ENCODE peak calls at places on chromosome 19, in six cellular contexts. D is GM10248, L is AG09319, U is dorsolateral prefrontal cortex, R is A549, E is HFFc6. P is an unnamed sample.
A peak's percentile ranks its signal among the peaks of the same experiment; 100 is the strongest.

GRCh38 chr19:49147923-49148682 is 7.1 kb downstream of the HRC start:
- DNase-seq in D (no peak), L (no peak), U (no peak), R (no peak), E (no peak), P (no peak)

GRCh38 chr19:16847407-16847806 is 18.2 kb downstream of the SIN3B start:
- DNase-seq in D (no peak), L (no peak), U (no peak), R (no peak), E (no peak), P (peak; percentile 50)

GRCh38 chr19:5624154-5624663 is 1.3 kb downstream of the SAFB start:
- DNase-seq in D (no peak), L (no peak), U (peak; percentile 46), R (no peak), E (peak; percentile 32), P (peak; percentile 39)

GRCh38 chr19:52010674-52011073 is 2.7 kb upstream of the ZNF615 start:
- DNase-seq in D (no peak), L (no peak), U (no peak), R (no peak), E (no peak), P (no peak)

GRCh38 chr19:15248648-15249559 is 16.7 kb upstream of the EPHX3 start:
- DNase-seq in D (no peak), L (peak; percentile 63), U (no peak), R (peak; percentile 77), E (peak; percentile 83), P (peak; percentile 90)

GRCh38 chr19:10805075-10805757 is 30.8 kb downstream of the TMED1 start:
- DNase-seq in D (no peak), L (no peak), U (no peak), R (no peak), E (no peak), P (no peak)

GRCh38 chr19:30520735-30521479 is 148.7 kb downstream of the ZNF536 start:
- DNase-seq in D (no peak), L (no peak), U (no peak), R (no peak), E (no peak), P (no peak)

GRCh38 chr19:22502766-22503165 is 80.6 kb upstream of the ZNF98 start:
- DNase-seq in D (no peak), L (no peak), U (no peak), R (no peak), E (no peak), P (no peak)

GRCh38 chr19:52590728-52591127 is 20.6 kb downstream of the ZNF701 start:
- DNase-seq in D (no peak), L (no peak), U (no peak), R (no peak), E (no peak), P (no peak)

GRCh38 chr19:11087870-11088507 is 1.3 kb upstream of the LDLR start:
- DNase-seq in D (no peak), L (no peak), U (no peak), R (no peak), E (no peak), P (no peak)

GRCh38 chr19:39428309-39429112 is 7.2 kb downstream of the RPS16 start:
- DNase-seq in D (no peak), L (no peak), U (no peak), R (peak; percentile 81), E (peak; percentile 67), P (peak; percentile 70)

GRCh38 chr19:23698711-23699520 is 11.9 kb upstream of the ZNF675 start:
- DNase-seq in D (no peak), L (no peak), U (no peak), R (no peak), E (peak; percentile 62), P (no peak)

GRCh38 chr19:33214621-33215020 is 11.0 kb downstream of the SLC7A10 start:
- DNase-seq in D (no peak), L (no peak), U (peak; percentile 24), R (peak; percentile 66), E (peak; percentile 22), P (no peak)

GRCh38 chr19:49488863-49489537 is 1.6 kb downstream of the RPL13A start:
- DNase-seq in D (no peak), L (no peak), U (no peak), R (no peak), E (no peak), P (no peak)

GRCh38 chr19:48896191-48896720 is 2.3 kb downstream of the TULP2 start:
- DNase-seq in D (peak; percentile 79), L (no peak), U (peak; percentile 49), R (no peak), E (no peak), P (peak; percentile 84)

GRCh38 chr19:5011476-5012238 is 42.7 kb downstream of the KDM4B start:
- DNase-seq in D (no peak), L (no peak), U (no peak), R (no peak), E (no peak), P (no peak)

GRCh38 chr19:1864480-1865171 is 1.2 kb upstream of the KLF16 start:
- DNase-seq in D (peak; percentile 86), L (no peak), U (no peak), R (no peak), E (peak; percentile 40), P (peak; percentile 95)

GRCh38 chr19:17202249-17202648 is 12.9 kb upstream of the USE1 start:
- DNase-seq in D (no peak), L (no peak), U (no peak), R (peak; percentile 33), E (no peak), P (no peak)

GRCh38 chr19:55687281-55688172 is 12.5 kb downstream of the EPN1 start:
- DNase-seq in D (no peak), L (no peak), U (no peak), R (no peak), E (no peak), P (no peak)

GRCh38 chr19:33818426-33818825 is 21.8 kb downstream of the KCTD15 start:
- DNase-seq in D (no peak), L (no peak), U (no peak), R (no peak), E (no peak), P (no peak)

GRCh38 chr19:57263244-57263643 is 17.0 kb upstream of the ZNF460 start:
- DNase-seq in D (no peak), L (no peak), U (no peak), R (no peak), E (no peak), P (no peak)

GRCh38 chr19:44643605-44644390 is at the start of gene PVR:
- DNase-seq in D (peak; percentile 68), L (no peak), U (peak; percentile 52), R (peak; percentile 98), E (peak; percentile 43), P (peak; percentile 86)

GRCh38 chr19:14871619-14872230 is 14.2 kb downstream of the OR7A17 start:
- DNase-seq in D (peak; percentile 33), L (no peak), U (no peak), R (peak; percentile 7), E (no peak), P (no peak)

GRCh38 chr19:55319786-55320185 is 5.4 kb downstream of the TMEM150B start:
- DNase-seq in D (no peak), L (no peak), U (peak; percentile 53), R (no peak), E (no peak), P (no peak)

GRCh38 chr19:50873056-50873455 is at the start of gene KLK2:
- DNase-seq in D (no peak), L (no peak), U (no peak), R (no peak), E (no peak), P (no peak)
- TF ChIP-seq CTCF in D (no peak), L (no peak), U (no peak), R (no peak), E (no peak), P (no peak)

DNA sequence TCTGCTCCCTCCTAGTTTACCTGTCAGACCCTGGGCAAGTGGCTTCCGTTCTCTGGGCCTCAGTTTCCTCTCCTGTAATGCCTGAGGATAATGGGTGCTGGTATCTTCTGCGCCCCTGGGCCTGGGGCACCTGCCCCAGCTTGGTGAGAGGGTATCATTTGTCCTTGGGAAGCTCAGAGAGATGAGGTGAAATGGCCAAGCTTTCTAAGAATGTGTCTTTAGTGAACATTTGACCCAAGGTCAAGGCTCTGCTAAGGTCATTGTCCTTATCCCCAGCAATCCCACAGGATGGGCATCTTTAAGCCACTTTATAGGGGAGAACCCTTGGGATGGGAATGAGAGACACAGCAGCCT is 1.3 kb upstream of the NFIC start:
- DNase-seq in D (no peak), L (no peak), U (no peak), R (no peak), E (no peak), P (no peak)
- TF ChIP-seq CTCF in D (no peak), L (no peak), U (no peak), R (no peak), E (no peak), P (no peak)

GRCh38 chr19:41641879-41642485 is 15.1 kb upstream of the CEACAM4 start:
- DNase-seq in D (peak; percentile 79), L (peak; percentile 20), U (peak; percentile 78), R (peak; percentile 99), E (peak; percentile 47), P (peak; percentile 83)

GRCh38 chr19:41649827-41650226 is 23.0 kb upstream of the CEACAM4 start:
- DNase-seq in D (no peak), L (no peak), U (no peak), R (no peak), E (no peak), P (no peak)

GRCh38 chr19:41646589-41647204 is 19.8 kb upstream of the CEACAM4 start:
- DNase-seq in D (no peak), L (no peak), U (no peak), R (peak; percentile 66), E (no peak), P (no peak)
- TF ChIP-seq CTCF in D (peak; percentile 29), L (peak; percentile 18), U (peak; percentile 29), R (peak; percentile 67), E (peak; percentile 87), P (peak; percentile 25)

GRCh38 chr19:50633359-50633758 is 6.3 kb downstream of the SYT3 start:
- DNase-seq in D (no peak), L (no peak), U (no peak), R (no peak), E (no peak), P (no peak)

GRCh38 chr19:50629801-50630200 is 9.9 kb downstream of the SYT3 start:
- DNase-seq in D (no peak), L (no peak), U (no peak), R (no peak), E (no peak), P (peak; percentile 69)

GRCh38 chr19:50629194-50629593 is 10.5 kb downstream of the SYT3 start:
- DNase-seq in D (no peak), L (no peak), U (no peak), R (no peak), E (no peak), P (no peak)

GRCh38 chr19:50633973-50634372 is 5.7 kb downstream of the SYT3 start:
- DNase-seq in D (no peak), L (no peak), U (no peak), R (no peak), E (no peak), P (no peak)

DNA sequence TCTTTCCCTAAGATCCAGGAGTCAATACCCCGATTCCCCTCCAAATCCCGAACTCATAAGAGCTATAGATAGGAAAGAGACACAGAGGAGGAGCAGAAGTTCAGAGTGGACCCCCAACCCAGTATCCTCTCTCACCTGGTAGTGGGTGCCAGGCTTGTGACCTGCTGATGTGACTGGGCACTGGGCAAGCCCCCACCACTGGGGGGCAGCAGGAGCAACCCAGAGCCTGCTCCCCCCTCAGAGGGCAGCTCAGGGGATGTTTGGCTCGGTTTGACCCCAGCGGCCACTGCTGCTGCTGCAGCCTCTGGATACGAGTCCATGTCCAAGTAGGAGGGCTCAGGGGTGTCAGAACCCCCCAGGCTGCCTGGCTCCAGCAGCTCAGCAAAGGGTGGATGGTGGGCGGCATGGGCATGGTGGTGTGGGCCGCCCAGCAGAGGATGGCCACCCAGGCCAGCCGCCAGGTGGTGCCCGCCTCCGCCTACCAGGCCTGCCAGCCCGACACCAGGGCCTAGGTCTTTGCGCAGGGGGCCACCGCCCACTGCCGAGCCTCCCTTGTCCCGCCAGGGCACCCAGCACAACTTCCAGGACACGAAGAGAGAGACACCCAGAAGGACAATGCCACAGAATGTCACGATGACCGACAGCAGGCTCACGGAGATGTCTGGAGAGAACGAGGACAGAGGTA is 7.4 kb downstream of the SYT3 start:
- DNase-seq in D (no peak), L (no peak), U (no peak), R (no peak), E (no peak), P (peak; percentile 72)
- TF ChIP-seq CTCF in D (no peak), L (no peak), U (no peak), R (no peak), E (no peak), P (no peak)